ENCODE peak calls at places on chromosomes 4 and X, in ten cellular contexts. One of them, this sample, is unnamed.

GRCh38 chrX:101973066-101973465 is 41.2 kb upstream of the ZMAT1 start:
- DNase-seq in mesothelial cell of epicardium: no peak
- DNase-seq in activated T-cell treated with anti-CD3 and anti-CD28 coated beads, Interleukin-2, amount 50 U/mL, for 4 hours: no peak
- DNase-seq in naive thymus-derived CD8-positive, alpha-beta T cell: no peak
- DNase-seq in activated CD4-positive, CD25-positive, alpha-beta regulatory T cell: no peak
- DNase-seq in heart right ventricle: no peak
- DNase-seq in stromal cell of bone marrow: no peak
- DNase-seq in HFFc6: peak
- DNase-seq in substantia nigra: no peak
- DNase-seq in GM23248: no peak
- DNase-seq in this sample: no peak

GRCh38 chrX:110004210-110004609 is 1.3 kb downstream of the TMEM164 start:
- DNase-seq in mesothelial cell of epicardium: no peak
- DNase-seq in activated T-cell treated with anti-CD3 and anti-CD28 coated beads, Interleukin-2, amount 50 U/mL, for 4 hours: no peak
- DNase-seq in naive thymus-derived CD8-positive, alpha-beta T cell: no peak
- DNase-seq in activated CD4-positive, CD25-positive, alpha-beta regulatory T cell: no peak
- DNase-seq in heart right ventricle: peak
- DNase-seq in stromal cell of bone marrow: no peak
- DNase-seq in HFFc6: no peak
- DNase-seq in substantia nigra: no peak
- DNase-seq in GM23248: no peak
- DNase-seq in this sample: no peak

GRCh38 chrX:70001269-70001668 is 48.5 kb downstream of the AWAT2 start:
- DNase-seq in mesothelial cell of epicardium: no peak
- DNase-seq in activated T-cell treated with anti-CD3 and anti-CD28 coated beads, Interleukin-2, amount 50 U/mL, for 4 hours: no peak
- DNase-seq in naive thymus-derived CD8-positive, alpha-beta T cell: no peak
- DNase-seq in activated CD4-positive, CD25-positive, alpha-beta regulatory T cell: no peak
- DNase-seq in heart right ventricle: peak
- DNase-seq in stromal cell of bone marrow: no peak
- DNase-seq in HFFc6: no peak
- DNase-seq in substantia nigra: no peak
- DNase-seq in GM23248: no peak
- DNase-seq in this sample: no peak

GRCh38 chr4:25925486-25926201 is 11.6 kb downstream of the SMIM20 start:
- DNase-seq in mesothelial cell of epicardium: no peak
- DNase-seq in activated T-cell treated with anti-CD3 and anti-CD28 coated beads, Interleukin-2, amount 50 U/mL, for 4 hours: no peak
- DNase-seq in naive thymus-derived CD8-positive, alpha-beta T cell: no peak
- DNase-seq in activated CD4-positive, CD25-positive, alpha-beta regulatory T cell: no peak
- DNase-seq in heart right ventricle: peak
- DNase-seq in stromal cell of bone marrow: no peak
- DNase-seq in HFFc6: peak
- DNase-seq in substantia nigra: no peak
- DNase-seq in GM23248: peak
- DNase-seq in this sample: no peak

GRCh38 chrX:103344606-103345005 is 11.7 kb upstream of the TCEAL9 start:
- DNase-seq in mesothelial cell of epicardium: no peak
- DNase-seq in activated T-cell treated with anti-CD3 and anti-CD28 coated beads, Interleukin-2, amount 50 U/mL, for 4 hours: no peak
- DNase-seq in naive thymus-derived CD8-positive, alpha-beta T cell: no peak
- DNase-seq in activated CD4-positive, CD25-positive, alpha-beta regulatory T cell: no peak
- DNase-seq in heart right ventricle: no peak
- DNase-seq in stromal cell of bone marrow: no peak
- DNase-seq in HFFc6: no peak
- DNase-seq in substantia nigra: no peak
- DNase-seq in GM23248: no peak
- DNase-seq in this sample: no peak

GRCh38 chr4:165684177-165684870 is 188.7 kb upstream of the TLL1 start:
- DNase-seq in mesothelial cell of epicardium: no peak
- DNase-seq in activated T-cell treated with anti-CD3 and anti-CD28 coated beads, Interleukin-2, amount 50 U/mL, for 4 hours: no peak
- DNase-seq in naive thymus-derived CD8-positive, alpha-beta T cell: no peak
- DNase-seq in activated CD4-positive, CD25-positive, alpha-beta regulatory T cell: no peak
- DNase-seq in heart right ventricle: no peak
- DNase-seq in stromal cell of bone marrow: peak
- DNase-seq in HFFc6: peak
- DNase-seq in substantia nigra: no peak
- DNase-seq in GM23248: peak
- DNase-seq in this sample: peak

GRCh38 chr4:95761871-95762270 is 78.0 kb upstream of the PDHA2 start:
- DNase-seq in mesothelial cell of epicardium: no peak
- DNase-seq in activated T-cell treated with anti-CD3 and anti-CD28 coated beads, Interleukin-2, amount 50 U/mL, for 4 hours: no peak
- DNase-seq in naive thymus-derived CD8-positive, alpha-beta T cell: no peak
- DNase-seq in activated CD4-positive, CD25-positive, alpha-beta regulatory T cell: no peak
- DNase-seq in heart right ventricle: no peak
- DNase-seq in stromal cell of bone marrow: no peak
- DNase-seq in HFFc6: no peak
- DNase-seq in substantia nigra: no peak
- DNase-seq in GM23248: no peak
- DNase-seq in this sample: no peak

GRCh38 chr4:158535130-158535614 is 13.5 kb downstream of the RXFP1 start:
- DNase-seq in mesothelial cell of epicardium: no peak
- DNase-seq in activated T-cell treated with anti-CD3 and anti-CD28 coated beads, Interleukin-2, amount 50 U/mL, for 4 hours: no peak
- DNase-seq in naive thymus-derived CD8-positive, alpha-beta T cell: no peak
- DNase-seq in activated CD4-positive, CD25-positive, alpha-beta regulatory T cell: no peak
- DNase-seq in heart right ventricle: no peak
- DNase-seq in stromal cell of bone marrow: peak
- DNase-seq in HFFc6: peak
- DNase-seq in substantia nigra: no peak
- DNase-seq in GM23248: peak
- DNase-seq in this sample: peak

GRCh38 chr4:153880983-153881382 is 92.1 kb upstream of the SFRP2 start:
- DNase-seq in mesothelial cell of epicardium: no peak
- DNase-seq in activated T-cell treated with anti-CD3 and anti-CD28 coated beads, Interleukin-2, amount 50 U/mL, for 4 hours: no peak
- DNase-seq in naive thymus-derived CD8-positive, alpha-beta T cell: no peak
- DNase-seq in activated CD4-positive, CD25-positive, alpha-beta regulatory T cell: no peak
- DNase-seq in heart right ventricle: no peak
- DNase-seq in stromal cell of bone marrow: no peak
- DNase-seq in HFFc6: no peak
- DNase-seq in substantia nigra: no peak
- DNase-seq in GM23248: no peak
- DNase-seq in this sample: no peak

GRCh38 chr4:157898836-157899605 is 273.8 kb downstream of the GASK1B start:
- DNase-seq in mesothelial cell of epicardium: no peak
- DNase-seq in activated T-cell treated with anti-CD3 and anti-CD28 coated beads, Interleukin-2, amount 50 U/mL, for 4 hours: no peak
- DNase-seq in naive thymus-derived CD8-positive, alpha-beta T cell: no peak
- DNase-seq in activated CD4-positive, CD25-positive, alpha-beta regulatory T cell: no peak
- DNase-seq in heart right ventricle: no peak
- DNase-seq in stromal cell of bone marrow: peak
- DNase-seq in HFFc6: no peak
- DNase-seq in substantia nigra: no peak
- DNase-seq in GM23248: no peak
- DNase-seq in this sample: no peak

GRCh38 chr4:185232370-185232769 is 23.0 kb downstream of the SNX25 start:
- DNase-seq in mesothelial cell of epicardium: no peak
- DNase-seq in activated T-cell treated with anti-CD3 and anti-CD28 coated beads, Interleukin-2, amount 50 U/mL, for 4 hours: no peak
- DNase-seq in naive thymus-derived CD8-positive, alpha-beta T cell: no peak
- DNase-seq in activated CD4-positive, CD25-positive, alpha-beta regulatory T cell: no peak
- DNase-seq in heart right ventricle: no peak
- DNase-seq in stromal cell of bone marrow: no peak
- DNase-seq in HFFc6: peak
- DNase-seq in substantia nigra: no peak
- DNase-seq in GM23248: peak
- DNase-seq in this sample: no peak

GRCh38 chr4:39569209-39569608 is 42.0 kb upstream of the UGDH start:
- DNase-seq in mesothelial cell of epicardium: no peak
- DNase-seq in activated T-cell treated with anti-CD3 and anti-CD28 coated beads, Interleukin-2, amount 50 U/mL, for 4 hours: no peak
- DNase-seq in naive thymus-derived CD8-positive, alpha-beta T cell: no peak
- DNase-seq in activated CD4-positive, CD25-positive, alpha-beta regulatory T cell: no peak
- DNase-seq in heart right ventricle: no peak
- DNase-seq in stromal cell of bone marrow: no peak
- DNase-seq in HFFc6: no peak
- DNase-seq in substantia nigra: no peak
- DNase-seq in GM23248: no peak
- DNase-seq in this sample: no peak

GRCh38 chrX:72121381-72121780 is 10.3 kb downstream of the RTL5 start:
- DNase-seq in mesothelial cell of epicardium: no peak
- DNase-seq in activated T-cell treated with anti-CD3 and anti-CD28 coated beads, Interleukin-2, amount 50 U/mL, for 4 hours: peak
- DNase-seq in naive thymus-derived CD8-positive, alpha-beta T cell: no peak
- DNase-seq in activated CD4-positive, CD25-positive, alpha-beta regulatory T cell: no peak
- DNase-seq in heart right ventricle: peak
- DNase-seq in stromal cell of bone marrow: peak
- DNase-seq in HFFc6: peak
- DNase-seq in substantia nigra: no peak
- DNase-seq in GM23248: peak
- DNase-seq in this sample: peak

GRCh38 chrX:38754102-38754790 is 47.0 kb upstream of the MID1IP1 start:
- DNase-seq in mesothelial cell of epicardium: no peak
- DNase-seq in activated T-cell treated with anti-CD3 and anti-CD28 coated beads, Interleukin-2, amount 50 U/mL, for 4 hours: peak
- DNase-seq in naive thymus-derived CD8-positive, alpha-beta T cell: peak
- DNase-seq in activated CD4-positive, CD25-positive, alpha-beta regulatory T cell: peak
- DNase-seq in heart right ventricle: no peak
- DNase-seq in stromal cell of bone marrow: peak
- DNase-seq in HFFc6: peak
- DNase-seq in substantia nigra: no peak
- DNase-seq in GM23248: peak
- DNase-seq in this sample: peak

GRCh38 chr4:142959156-142959555 is 113.1 kb upstream of the INPP4B start:
- DNase-seq in mesothelial cell of epicardium: no peak
- DNase-seq in activated T-cell treated with anti-CD3 and anti-CD28 coated beads, Interleukin-2, amount 50 U/mL, for 4 hours: no peak
- DNase-seq in naive thymus-derived CD8-positive, alpha-beta T cell: no peak
- DNase-seq in activated CD4-positive, CD25-positive, alpha-beta regulatory T cell: no peak
- DNase-seq in heart right ventricle: no peak
- DNase-seq in stromal cell of bone marrow: no peak
- DNase-seq in HFFc6: no peak
- DNase-seq in substantia nigra: no peak
- DNase-seq in GM23248: no peak
- DNase-seq in this sample: peak

GRCh38 chrX:152343306-152343705 is 107.8 kb downstream of the GABRA3 start:
- DNase-seq in mesothelial cell of epicardium: no peak
- DNase-seq in activated T-cell treated with anti-CD3 and anti-CD28 coated beads, Interleukin-2, amount 50 U/mL, for 4 hours: no peak
- DNase-seq in naive thymus-derived CD8-positive, alpha-beta T cell: no peak
- DNase-seq in activated CD4-positive, CD25-positive, alpha-beta regulatory T cell: no peak
- DNase-seq in heart right ventricle: no peak
- DNase-seq in stromal cell of bone marrow: peak
- DNase-seq in HFFc6: no peak
- DNase-seq in substantia nigra: no peak
- DNase-seq in GM23248: peak
- DNase-seq in this sample: no peak

GRCh38 chr4:81214518-81215218 is 354 bp downstream of the PRKG2 start:
- DNase-seq in mesothelial cell of epicardium: no peak
- DNase-seq in activated T-cell treated with anti-CD3 and anti-CD28 coated beads, Interleukin-2, amount 50 U/mL, for 4 hours: no peak
- DNase-seq in naive thymus-derived CD8-positive, alpha-beta T cell: no peak
- DNase-seq in activated CD4-positive, CD25-positive, alpha-beta regulatory T cell: no peak
- DNase-seq in heart right ventricle: peak
- DNase-seq in stromal cell of bone marrow: no peak
- DNase-seq in HFFc6: no peak
- DNase-seq in substantia nigra: no peak
- DNase-seq in GM23248: peak
- DNase-seq in this sample: no peak

GRCh38 chr4:176838611-176839411 is 46.1 kb upstream of the VEGFC start:
- DNase-seq in mesothelial cell of epicardium: no peak
- DNase-seq in activated T-cell treated with anti-CD3 and anti-CD28 coated beads, Interleukin-2, amount 50 U/mL, for 4 hours: no peak
- DNase-seq in naive thymus-derived CD8-positive, alpha-beta T cell: no peak
- DNase-seq in activated CD4-positive, CD25-positive, alpha-beta regulatory T cell: no peak
- DNase-seq in heart right ventricle: peak
- DNase-seq in stromal cell of bone marrow: peak
- DNase-seq in HFFc6: peak
- DNase-seq in substantia nigra: no peak
- DNase-seq in GM23248: peak
- DNase-seq in this sample: peak

GRCh38 chr4:152500798-152501434 is 35.0 kb downstream of the FBXW7 start:
- DNase-seq in mesothelial cell of epicardium: no peak
- DNase-seq in activated T-cell treated with anti-CD3 and anti-CD28 coated beads, Interleukin-2, amount 50 U/mL, for 4 hours: peak
- DNase-seq in naive thymus-derived CD8-positive, alpha-beta T cell: peak
- DNase-seq in activated CD4-positive, CD25-positive, alpha-beta regulatory T cell: peak
- DNase-seq in heart right ventricle: no peak
- DNase-seq in stromal cell of bone marrow: peak
- DNase-seq in HFFc6: peak
- DNase-seq in substantia nigra: no peak
- DNase-seq in GM23248: peak
- DNase-seq in this sample: peak

GRCh38 chr4:89007338-89007737 is 49.6 kb downstream of the FAM13A start:
- DNase-seq in mesothelial cell of epicardium: no peak
- DNase-seq in activated T-cell treated with anti-CD3 and anti-CD28 coated beads, Interleukin-2, amount 50 U/mL, for 4 hours: no peak
- DNase-seq in naive thymus-derived CD8-positive, alpha-beta T cell: no peak
- DNase-seq in activated CD4-positive, CD25-positive, alpha-beta regulatory T cell: no peak
- DNase-seq in heart right ventricle: no peak
- DNase-seq in stromal cell of bone marrow: no peak
- DNase-seq in HFFc6: no peak
- DNase-seq in substantia nigra: no peak
- DNase-seq in GM23248: no peak
- DNase-seq in this sample: no peak

GRCh38 chr4:139619644-139620043 is 46.0 kb upstream of the MGST2 start:
- DNase-seq in mesothelial cell of epicardium: no peak
- DNase-seq in activated T-cell treated with anti-CD3 and anti-CD28 coated beads, Interleukin-2, amount 50 U/mL, for 4 hours: no peak
- DNase-seq in naive thymus-derived CD8-positive, alpha-beta T cell: no peak
- DNase-seq in activated CD4-positive, CD25-positive, alpha-beta regulatory T cell: no peak
- DNase-seq in heart right ventricle: no peak
- DNase-seq in stromal cell of bone marrow: no peak
- DNase-seq in HFFc6: peak
- DNase-seq in substantia nigra: no peak
- DNase-seq in GM23248: peak
- DNase-seq in this sample: no peak

GRCh38 chr4:121863787-121864186 is 6.5 kb downstream of the BBS7 start:
- DNase-seq in mesothelial cell of epicardium: no peak
- DNase-seq in activated T-cell treated with anti-CD3 and anti-CD28 coated beads, Interleukin-2, amount 50 U/mL, for 4 hours: no peak
- DNase-seq in naive thymus-derived CD8-positive, alpha-beta T cell: no peak
- DNase-seq in activated CD4-positive, CD25-positive, alpha-beta regulatory T cell: no peak
- DNase-seq in heart right ventricle: no peak
- DNase-seq in stromal cell of bone marrow: no peak
- DNase-seq in HFFc6: no peak
- DNase-seq in substantia nigra: no peak
- DNase-seq in GM23248: no peak
- DNase-seq in this sample: no peak

GRCh38 chrX:106948641-106949040 is 28.4 kb downstream of the CLDN2 start:
- DNase-seq in mesothelial cell of epicardium: no peak
- DNase-seq in activated T-cell treated with anti-CD3 and anti-CD28 coated beads, Interleukin-2, amount 50 U/mL, for 4 hours: no peak
- DNase-seq in naive thymus-derived CD8-positive, alpha-beta T cell: no peak
- DNase-seq in activated CD4-positive, CD25-positive, alpha-beta regulatory T cell: no peak
- DNase-seq in heart right ventricle: no peak
- DNase-seq in stromal cell of bone marrow: no peak
- DNase-seq in HFFc6: no peak
- DNase-seq in substantia nigra: no peak
- DNase-seq in GM23248: peak
- DNase-seq in this sample: no peak

GRCh38 chr4:179307297-179308136 is 1865.3 kb upstream of the AGA start:
- DNase-seq in mesothelial cell of epicardium: no peak
- DNase-seq in activated T-cell treated with anti-CD3 and anti-CD28 coated beads, Interleukin-2, amount 50 U/mL, for 4 hours: no peak
- DNase-seq in naive thymus-derived CD8-positive, alpha-beta T cell: no peak
- DNase-seq in activated CD4-positive, CD25-positive, alpha-beta regulatory T cell: no peak
- DNase-seq in heart right ventricle: no peak
- DNase-seq in stromal cell of bone marrow: peak
- DNase-seq in HFFc6: peak
- DNase-seq in substantia nigra: no peak
- DNase-seq in GM23248: peak
- DNase-seq in this sample: peak

GRCh38 chr4:168558587-168558986 is 61.7 kb downstream of the PALLD start:
- DNase-seq in mesothelial cell of epicardium: no peak
- DNase-seq in activated T-cell treated with anti-CD3 and anti-CD28 coated beads, Interleukin-2, amount 50 U/mL, for 4 hours: no peak
- DNase-seq in naive thymus-derived CD8-positive, alpha-beta T cell: no peak
- DNase-seq in activated CD4-positive, CD25-positive, alpha-beta regulatory T cell: no peak
- DNase-seq in heart right ventricle: no peak
- DNase-seq in stromal cell of bone marrow: no peak
- DNase-seq in HFFc6: peak
- DNase-seq in substantia nigra: no peak
- DNase-seq in GM23248: peak
- DNase-seq in this sample: no peak

GRCh38 chrX:97132654-97133415 is 249.1 kb downstream of the RPA4 start:
- DNase-seq in mesothelial cell of epicardium: no peak
- DNase-seq in activated T-cell treated with anti-CD3 and anti-CD28 coated beads, Interleukin-2, amount 50 U/mL, for 4 hours: no peak
- DNase-seq in naive thymus-derived CD8-positive, alpha-beta T cell: no peak
- DNase-seq in activated CD4-positive, CD25-positive, alpha-beta regulatory T cell: no peak
- DNase-seq in heart right ventricle: no peak
- DNase-seq in stromal cell of bone marrow: no peak
- DNase-seq in HFFc6: no peak
- DNase-seq in substantia nigra: no peak
- DNase-seq in GM23248: no peak
- DNase-seq in this sample: no peak

GRCh38 chr4:20603671-20604313 is 96.5 kb upstream of the PACRGL start:
- DNase-seq in mesothelial cell of epicardium: no peak
- DNase-seq in activated T-cell treated with anti-CD3 and anti-CD28 coated beads, Interleukin-2, amount 50 U/mL, for 4 hours: no peak
- DNase-seq in naive thymus-derived CD8-positive, alpha-beta T cell: no peak
- DNase-seq in activated CD4-positive, CD25-positive, alpha-beta regulatory T cell: no peak
- DNase-seq in heart right ventricle: no peak
- DNase-seq in stromal cell of bone marrow: peak
- DNase-seq in HFFc6: peak
- DNase-seq in substantia nigra: no peak
- DNase-seq in GM23248: peak
- DNase-seq in this sample: peak

GRCh38 chr4:9859774-9860173 is 78.3 kb downstream of the DRD5 start:
- DNase-seq in mesothelial cell of epicardium: no peak
- DNase-seq in activated T-cell treated with anti-CD3 and anti-CD28 coated beads, Interleukin-2, amount 50 U/mL, for 4 hours: no peak
- DNase-seq in naive thymus-derived CD8-positive, alpha-beta T cell: no peak
- DNase-seq in activated CD4-positive, CD25-positive, alpha-beta regulatory T cell: no peak
- DNase-seq in heart right ventricle: no peak
- DNase-seq in stromal cell of bone marrow: no peak
- DNase-seq in HFFc6: no peak
- DNase-seq in substantia nigra: no peak
- DNase-seq in GM23248: no peak
- DNase-seq in this sample: no peak

This sample was measured in astrocyte of the cerebellum.